ENCODE peak calls at places on chromosomes 3 and 15, in seven cellular contexts. N, O, M, C, E, V and W are unnamed samples.
A peak's percentile ranks its signal among the peaks of the same experiment; 100 is the strongest.

GRCh38 chr15:78537266-78537665 is 3.0 kb upstream of the PSMA4 start:
- DNase-seq in O (no peak), M (no peak), C (no peak), E (no peak), N (no peak), V (no peak), W (no peak)

GRCh38 chr3:124634210-124635168 is 95.8 kb upstream of the UMPS start:
- DNase-seq in O (no peak), V (no peak), C (no peak), M (no peak), N (no peak), E (no peak), W (no peak)

GRCh38 chr3:10195692-10196091 is 31.0 kb downstream of the IRAK2 start:
- DNase-seq in O (no peak), V (no peak), N (no peak), C (no peak), E (no peak), M (peak; percentile 44), W (no peak)

GRCh38 chr3:192885374-192885773 is 32.3 kb downstream of the MB21D2 start:
- DNase-seq in M (no peak), V (no peak), O (no peak), N (no peak), C (no peak), E (no peak), W (no peak)

GRCh38 chr3:81041331-81041730 is 720.1 kb downstream of the GBE1 start:
- DNase-seq in O (no peak), N (no peak), V (peak; percentile 17), E (no peak), C (no peak), M (no peak), W (no peak)

GRCh38 chr3:10774129-10774670 is 41.8 kb upstream of the SLC6A11 start:
- DNase-seq in N (no peak), V (no peak), E (no peak), C (no peak), M (no peak), O (no peak), W (no peak)

GRCh38 chr3:55724407-55724784 is 237.3 kb upstream of the WNT5A start:
- DNase-seq in O (no peak), E (no peak), V (no peak), M (no peak), N (no peak), C (no peak), W (no peak)

GRCh38 chr3:83953417-83954089 is 1005.2 kb upstream of the CADM2 start:
- DNase-seq in O (no peak), N (no peak), E (no peak), V (peak; percentile 20), C (peak; percentile 89), M (no peak), W (no peak)

GRCh38 chr3:133393204-133393603 is 6.7 kb upstream of the BFSP2 start:
- DNase-seq in C (peak; percentile 46), O (no peak), M (no peak), E (no peak), N (no peak), V (no peak), W (no peak)

GRCh38 chr3:43707998-43708397 is 17.3 kb downstream of the ABHD5 start:
- DNase-seq in O (no peak), N (peak; percentile 47), V (peak; percentile 96), E (no peak), M (no peak), C (peak; percentile 99), W (no peak)

GRCh38 chr3:136535906-136536305 is 216.3 kb downstream of the STAG1 start:
- DNase-seq in V (peak; percentile 42), C (peak; percentile 25), N (no peak), E (no peak), O (no peak), M (no peak), W (no peak)

GRCh38 chr3:1172642-1173041 is 79.8 kb downstream of the CNTN6 start:
- DNase-seq in V (no peak), C (no peak), E (no peak), O (no peak), M (no peak), N (no peak), W (no peak)